ENCODE peak calls at places on chromosomes 7 and 10, in six cellular contexts. One of them, this sample, is unnamed.

GRCh38 chr10:121910673-121911420 is 17.0 kb downstream of the ATE1 start:
- DNase-seq in central memory CD4-positive, alpha-beta T cell: no peak
- DNase-seq in astrocyte of the cerebellum: no peak
- DNase-seq in activated CD4-positive, CD25-positive, alpha-beta regulatory T cell: no peak
- DNase-seq in T-helper 2 cell: peak; percentile 62
- DNase-seq in OCI-M1: peak; percentile 17
- DNase-seq in this sample: no peak

GRCh38 chr10:37434091-37434490 is 308.7 kb downstream of the ANKRD30A start:
- DNase-seq in activated CD4-positive, CD25-positive, alpha-beta regulatory T cell: no peak
- DNase-seq in astrocyte of the cerebellum: no peak
- DNase-seq in T-helper 2 cell: no peak
- DNase-seq in central memory CD4-positive, alpha-beta T cell: no peak
- DNase-seq in OCI-M1: peak; percentile 33
- DNase-seq in this sample: no peak

GRCh38 chr10:14023612-14024348 is 306.9 kb downstream of the FRMD4A start:
- DNase-seq in astrocyte of the cerebellum: no peak
- DNase-seq in T-helper 2 cell: no peak
- DNase-seq in central memory CD4-positive, alpha-beta T cell: no peak
- DNase-seq in OCI-M1: no peak
- DNase-seq in activated CD4-positive, CD25-positive, alpha-beta regulatory T cell: no peak
- DNase-seq in this sample: no peak

GRCh38 chr10:491667-492424 is 197.6 kb downstream of the DIP2C start:
- DNase-seq in T-helper 2 cell: no peak
- DNase-seq in astrocyte of the cerebellum: no peak
- DNase-seq in activated CD4-positive, CD25-positive, alpha-beta regulatory T cell: no peak
- DNase-seq in central memory CD4-positive, alpha-beta T cell: no peak
- DNase-seq in OCI-M1: no peak
- DNase-seq in this sample: no peak

GRCh38 chr10:112330607-112331160 is 43.2 kb upstream of the ACSL5 start:
- DNase-seq in activated CD4-positive, CD25-positive, alpha-beta regulatory T cell: no peak
- DNase-seq in T-helper 2 cell: no peak
- DNase-seq in OCI-M1: no peak
- DNase-seq in astrocyte of the cerebellum: no peak
- DNase-seq in central memory CD4-positive, alpha-beta T cell: no peak
- DNase-seq in this sample: no peak

GRCh38 chr7:155336812-155337602 is 39.3 kb downstream of the INSIG1 start:
- DNase-seq in T-helper 2 cell: no peak
- DNase-seq in OCI-M1: no peak
- DNase-seq in central memory CD4-positive, alpha-beta T cell: no peak
- DNase-seq in astrocyte of the cerebellum: no peak
- DNase-seq in activated CD4-positive, CD25-positive, alpha-beta regulatory T cell: no peak
- DNase-seq in this sample: no peak

GRCh38 chr7:127689194-127689772 is 37.3 kb downstream of the SND1 start:
- DNase-seq in astrocyte of the cerebellum: no peak
- DNase-seq in activated CD4-positive, CD25-positive, alpha-beta regulatory T cell: no peak
- DNase-seq in T-helper 2 cell: no peak
- DNase-seq in central memory CD4-positive, alpha-beta T cell: no peak
- DNase-seq in OCI-M1: no peak
- DNase-seq in this sample: no peak

GRCh38 chr7:38463277-38464224 is 167.6 kb downstream of the AMPH start:
- DNase-seq in OCI-M1: peak; percentile 89
- DNase-seq in activated CD4-positive, CD25-positive, alpha-beta regulatory T cell: peak; percentile 49
- DNase-seq in astrocyte of the cerebellum: peak; percentile 83
- DNase-seq in central memory CD4-positive, alpha-beta T cell: peak; percentile 64
- DNase-seq in T-helper 2 cell: peak; percentile 93
- DNase-seq in this sample: no peak

GRCh38 chr10:125149278-125150047 is 10.9 kb downstream of the CTBP2 start:
- DNase-seq in astrocyte of the cerebellum: no peak
- DNase-seq in OCI-M1: peak; percentile 32
- DNase-seq in central memory CD4-positive, alpha-beta T cell: no peak
- DNase-seq in T-helper 2 cell: no peak
- DNase-seq in activated CD4-positive, CD25-positive, alpha-beta regulatory T cell: no peak
- DNase-seq in this sample: no peak

GRCh38 chr7:139544645-139545044 is 21.2 kb downstream of the CLEC2L start:
- DNase-seq in activated CD4-positive, CD25-positive, alpha-beta regulatory T cell: no peak
- DNase-seq in T-helper 2 cell: no peak
- DNase-seq in OCI-M1: no peak
- DNase-seq in central memory CD4-positive, alpha-beta T cell: no peak
- DNase-seq in astrocyte of the cerebellum: no peak
- DNase-seq in this sample: no peak

GRCh38 chr7:43480581-43480980 is 102.3 kb upstream of the STK17A start:
- DNase-seq in astrocyte of the cerebellum: no peak
- DNase-seq in T-helper 2 cell: no peak
- DNase-seq in activated CD4-positive, CD25-positive, alpha-beta regulatory T cell: no peak
- DNase-seq in central memory CD4-positive, alpha-beta T cell: no peak
- DNase-seq in OCI-M1: no peak
- DNase-seq in this sample: no peak

GRCh38 chr7:28682811-28683210 is 270.5 kb downstream of the CREB5 start:
- DNase-seq in T-helper 2 cell: no peak
- DNase-seq in activated CD4-positive, CD25-positive, alpha-beta regulatory T cell: no peak
- DNase-seq in astrocyte of the cerebellum: no peak
- DNase-seq in central memory CD4-positive, alpha-beta T cell: no peak
- DNase-seq in OCI-M1: no peak
- DNase-seq in this sample: no peak

GRCh38 chr10:29329420-29329819 is 40.5 kb downstream of the LYZL1 start:
- DNase-seq in activated CD4-positive, CD25-positive, alpha-beta regulatory T cell: no peak
- DNase-seq in central memory CD4-positive, alpha-beta T cell: no peak
- DNase-seq in T-helper 2 cell: no peak
- DNase-seq in OCI-M1: no peak
- DNase-seq in astrocyte of the cerebellum: no peak
- DNase-seq in this sample: no peak

GRCh38 chr10:100982916-100983830 is 4.1 kb downstream of the MRPL43 start:
- DNase-seq in astrocyte of the cerebellum: no peak
- DNase-seq in central memory CD4-positive, alpha-beta T cell: no peak
- DNase-seq in OCI-M1: no peak
- DNase-seq in T-helper 2 cell: no peak
- DNase-seq in activated CD4-positive, CD25-positive, alpha-beta regulatory T cell: no peak
- DNase-seq in this sample: no peak